ENCODE peak calls at places on chromosomes 7 and 10, in five cellular contexts. D is H9, V is RWPE1, F is OCI-LY7, A is hepatocyte. K is an unnamed sample.

GRCh38 chr7:20030417-20030816 is 186.8 kb downstream of the MACC1 start:
- DNase-seq in D (no peak), V (no peak), A (no peak), F (no peak), K (no peak)

GRCh38 chr10:89553064-89553734 is 17.8 kb upstream of the SLC16A12 start:
- DNase-seq in D (no peak), F (no peak), A (peak; percentile 56), V (peak; percentile 82), K (no peak)

GRCh38 chr10:35425596-35425995 is 89.3 kb downstream of the CCNY start:
- DNase-seq in V (no peak), A (no peak), F (no peak), D (no peak), K (no peak)

GRCh38 chr10:30510184-30510931 is 76.4 kb downstream of the MAP3K8 start:
- DNase-seq in A (peak; percentile 33), F (no peak), V (peak; percentile 62), D (no peak), K (no peak)

GRCh38 chr7:128381161-128381821 is 19.8 kb upstream of the PRRT4 start:
- DNase-seq in A (no peak), D (peak; percentile 85), F (peak; percentile 41), V (peak; percentile 71), K (peak; percentile 52)

GRCh38 chr7:65896279-65896678 is 23.4 kb downstream of the VKORC1L1 start:
- DNase-seq in D (no peak), F (no peak), V (no peak), A (no peak), K (no peak)

GRCh38 chr7:64946772-64947171 is 43.7 kb downstream of the ZNF273 start:
- DNase-seq in A (peak; percentile 30), V (no peak), D (peak; percentile 69), F (peak; percentile 60), K (no peak)

GRCh38 chr7:78345979-78346378 is 547.4 kb downstream of the PHTF2 start:
- DNase-seq in V (no peak), A (peak; percentile 8), F (no peak), D (no peak), K (no peak)

GRCh38 chr10:63675171-63675570 is 154.0 kb downstream of the REEP3 start:
- DNase-seq in D (no peak), A (no peak), F (no peak), V (no peak), K (no peak)

GRCh38 chr7:55060085-55060484 is 41.3 kb downstream of the EGFR start:
- DNase-seq in D (no peak), V (no peak), F (no peak), A (no peak), K (no peak)

GRCh38 chr7:55063036-55063435 is 44.2 kb downstream of the EGFR start:
- DNase-seq in V (no peak), D (no peak), A (no peak), F (no peak), K (no peak)

GRCh38 chr7:55063633-55064032 is 44.8 kb downstream of the EGFR start:
- DNase-seq in F (no peak), V (no peak), A (no peak), D (no peak), K (no peak)

GRCh38 chr7:55060690-55061414 is 42.0 kb downstream of the EGFR start:
- DNase-seq in F (no peak), D (no peak), A (no peak), V (no peak), K (no peak)

DNA sequence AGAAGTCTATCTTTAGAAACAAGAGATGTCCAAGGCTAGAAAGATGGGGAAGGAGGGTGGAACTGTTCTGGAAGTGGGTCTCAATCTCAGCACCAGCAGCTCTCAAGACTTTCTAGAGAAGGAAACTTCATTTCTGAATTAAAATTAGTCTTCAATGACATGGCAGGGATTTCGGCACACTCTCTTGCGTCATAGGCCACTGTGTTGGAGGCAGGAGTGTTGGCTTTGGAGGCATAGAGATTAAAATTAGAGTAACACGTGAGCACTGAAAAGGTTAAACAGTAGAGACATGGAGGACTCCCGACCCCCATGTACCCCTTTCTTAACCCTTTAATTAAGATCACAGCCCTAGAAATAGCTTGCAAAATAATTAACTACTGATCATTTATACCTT is 43.3 kb downstream of the EGFR start:
- DNase-seq in F (no peak), V (no peak), D (no peak), A (no peak), K (no peak)
- H3K27ac ChIP-seq in F (no peak overlapping the region), V (peak overlapping the region; percentile 64), D (no peak overlapping the region), A (no peak overlapping the region), K (no peak overlapping the region)

GRCh38 chr10:91220194-91220953 is at the start of gene PCGF5:
- DNase-seq in V (peak; percentile 93), F (peak; percentile 94), A (peak; percentile 96), D (peak; percentile 90), K (no peak)

GRCh38 chr10:91220954-91221696 is 662 bp downstream of the PCGF5 start:
- DNase-seq in F (peak; percentile 66), A (no peak), V (peak; percentile 33), D (peak; percentile 42), K (no peak)

GRCh38 chr10:91214906-91215305 is 5.6 kb upstream of the PCGF5 start:
- DNase-seq in D (no peak), F (no peak), A (no peak), V (no peak), K (no peak)

GRCh38 chr10:91215384-91215783 is 5.1 kb upstream of the PCGF5 start:
- DNase-seq in V (no peak), F (no peak), A (no peak), D (no peak), K (no peak)

DNA sequence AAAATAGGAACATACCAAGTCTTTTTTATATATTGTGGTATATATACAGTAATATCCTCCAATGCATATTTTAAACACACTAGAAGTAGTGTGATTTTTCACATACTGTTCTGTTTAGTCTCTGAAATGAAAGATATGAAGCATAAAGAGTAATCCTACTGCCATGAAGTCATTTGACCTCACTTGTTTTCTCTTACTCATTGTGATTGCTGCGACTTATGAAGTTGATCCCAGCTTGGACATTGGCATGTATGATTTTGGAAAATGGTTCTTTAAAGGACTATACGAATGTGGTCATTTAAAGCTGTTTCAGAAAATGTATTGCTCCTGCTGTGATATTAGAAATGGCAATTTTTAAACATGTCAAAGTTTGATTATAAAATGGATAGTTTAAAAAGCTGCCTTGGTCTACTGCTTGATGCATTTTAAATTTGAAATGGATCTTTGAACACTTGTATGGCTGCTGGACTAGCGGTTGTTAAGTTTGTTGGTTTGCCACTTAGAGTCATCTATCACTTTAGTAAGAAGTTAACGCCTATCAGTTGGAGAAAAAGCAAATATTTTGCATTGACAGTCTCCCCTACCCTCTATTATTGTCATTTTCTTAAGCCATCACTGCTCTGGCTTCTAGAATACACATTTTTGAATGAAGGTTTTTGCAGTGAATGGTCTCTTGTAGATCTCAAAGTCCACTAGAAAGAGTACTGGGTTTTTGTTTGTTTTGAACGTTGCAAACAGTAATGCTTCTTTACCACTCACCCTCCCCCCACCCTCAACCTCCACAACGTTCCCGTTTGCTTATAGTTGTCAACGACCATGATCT is 881 bp upstream of the PCGF5 start:
- DNase-seq in V (no peak), D (no peak), F (no peak), A (peak; percentile 46), K (no peak)
- H3K27ac ChIP-seq in V (no peak overlapping the region), D (no peak overlapping the region), F (peak overlapping the region; percentile 69), A (peak overlapping the region; percentile 90), K (no peak overlapping the region)

DNA sequence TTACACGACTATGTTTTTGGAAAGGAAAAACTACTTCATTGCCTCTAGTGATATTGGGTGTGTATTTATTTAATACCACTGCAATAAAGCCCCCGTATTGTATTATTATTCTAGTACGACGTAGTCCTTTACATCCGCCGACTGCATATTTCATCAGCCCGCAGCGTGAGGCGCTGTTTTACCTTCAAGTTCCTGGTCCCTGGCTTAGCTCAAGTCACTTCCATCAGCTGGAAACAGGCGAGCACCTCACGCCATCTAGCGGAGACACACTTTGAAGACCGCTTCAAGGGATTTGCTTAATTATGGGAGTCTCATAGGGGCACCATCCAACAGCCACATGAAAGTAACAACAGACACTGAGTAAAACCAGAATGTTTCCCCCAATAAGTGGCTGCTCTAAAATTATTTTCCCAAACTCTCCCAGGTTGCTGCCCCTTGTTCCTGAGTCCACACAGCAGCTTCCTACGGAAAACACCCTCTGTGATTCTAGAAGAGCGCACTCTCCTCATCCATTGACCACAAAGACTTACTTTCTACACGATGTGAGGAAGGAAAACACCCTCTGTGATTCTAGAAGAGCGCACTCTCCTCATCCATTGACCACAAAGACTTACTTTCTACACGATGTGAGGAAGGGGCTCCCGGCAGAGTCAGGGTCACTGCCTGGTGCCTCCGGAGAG is 15.7 kb upstream of the ITIH2 start:
- DNase-seq in A (peak; percentile 93), V (peak; percentile 77), D (peak; percentile 92), F (peak; percentile 91), K (peak; percentile 85)
- H3K27ac ChIP-seq in A (no peak overlapping the region), V (no peak overlapping the region), D (no peak overlapping the region), F (no peak overlapping the region), K (no peak overlapping the region)

GRCh38 chr7:50324113-50324512 is 19.6 kb downstream of the IKZF1 start:
- DNase-seq in D (no peak), A (no peak), V (no peak), F (no peak), K (no peak)
- H3K27ac ChIP-seq in D (no peak overlapping the region), A (no peak overlapping the region), V (no peak overlapping the region), F (no peak overlapping the region), K (no peak overlapping the region)

DNA sequence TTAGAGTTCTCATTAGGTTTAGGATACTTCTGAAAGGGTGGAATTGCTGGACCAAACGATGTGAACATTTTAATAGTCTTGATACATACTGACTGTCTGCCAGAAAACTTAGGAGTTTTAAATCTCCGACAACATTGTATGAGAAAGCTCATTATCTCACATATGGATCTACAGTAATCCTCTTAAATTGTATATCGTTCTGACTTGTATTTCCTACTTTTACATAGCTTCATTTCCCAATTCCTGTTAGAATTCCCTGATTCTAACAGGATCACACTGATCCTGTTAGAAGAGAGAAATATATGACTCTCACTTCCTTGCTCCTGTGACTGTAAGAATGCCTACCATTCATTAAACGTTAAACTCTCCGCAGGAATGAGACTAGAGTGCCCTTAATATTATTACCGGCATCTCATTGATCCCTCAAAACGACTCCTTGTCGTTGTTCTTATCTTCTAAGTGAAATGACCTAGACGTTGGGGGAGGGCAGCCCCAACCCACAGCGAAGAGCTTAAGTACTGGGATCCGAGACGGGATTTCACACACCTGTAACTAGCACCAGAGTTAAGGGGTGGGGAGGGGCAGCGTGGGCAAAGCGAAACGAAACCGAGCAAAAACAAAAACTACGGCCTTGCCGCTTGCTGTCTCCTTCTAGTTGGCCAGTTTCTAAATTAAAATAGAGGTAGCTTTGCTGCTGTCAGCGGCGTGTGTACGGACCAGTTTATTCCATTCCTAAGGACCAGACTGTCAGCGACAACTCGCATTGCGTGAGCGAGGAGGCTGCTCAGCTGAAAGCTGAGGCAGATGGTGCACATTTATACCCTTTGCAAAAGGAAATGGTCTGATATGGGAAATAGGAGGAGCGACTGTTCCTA is 678 bp upstream of the TMEM106B start:
- DNase-seq in A (peak; percentile 68), V (peak; percentile 34), D (no peak), F (no peak), K (no peak)
- H3K27ac ChIP-seq in A (peak overlapping the region; percentile 97), V (peak overlapping the region; percentile 92), D (no peak overlapping the region), F (no peak overlapping the region), K (no peak overlapping the region)